ENCODE peak calls at places on chromosome 1, in four cellular contexts. One of them, this sample, is unnamed. For H3K9me3, the result is how much of the 10 kb centered on the place peaks cover.

GRCh38 chr1:234507626-234508387 is 28.8 kb upstream of the TARBP1 start:
- DNase-seq in K562: no peak
- DNase-seq in HCT116: no peak
- DNase-seq in HepG2: no peak
- DNase-seq in this sample: no peak

GRCh38 chr1:167666416-167666815 is 36.4 kb downstream of the RCSD1 start:
- DNase-seq in K562: no peak
- DNase-seq in HCT116: no peak
- DNase-seq in HepG2: no peak
- DNase-seq in this sample: no peak

GRCh38 chr1:171433451-171433850 is 51.9 kb upstream of the PRRC2C start:
- DNase-seq in HepG2: no peak
- DNase-seq in K562: no peak
- DNase-seq in HCT116: no peak
- DNase-seq in this sample: no peak

GRCh38 chr1:119718969-119719368 is 7.2 kb downstream of the PHGDH start:
- DNase-seq in HCT116: no peak
- DNase-seq in HepG2: no peak
- DNase-seq in K562: no peak
- DNase-seq in this sample: no peak

GRCh38 chr1:90317628-90318027 is 322.7 kb downstream of the ZNF326 start:
- DNase-seq in HCT116: no peak
- DNase-seq in K562: no peak
- DNase-seq in HepG2: no peak
- DNase-seq in this sample: no peak

GRCh38 chr1:150582371-150582770 is 3.0 kb upstream of the MCL1 start:
- DNase-seq in HepG2: no peak
- DNase-seq in HCT116: no peak
- DNase-seq in K562: no peak
- DNase-seq in this sample: no peak

GRCh38 chr1:154745750-154746425 is 124.2 kb downstream of the KCNN3 start:
- DNase-seq in HepG2: no peak
- DNase-seq in K562: no peak
- DNase-seq in HCT116: no peak
- DNase-seq in this sample: no peak

GRCh38 chr1:116425987-116426386 is 52.9 kb downstream of the ATP1A1 start:
- DNase-seq in HepG2: no peak
- DNase-seq in HCT116: no peak
- DNase-seq in K562: no peak
- DNase-seq in this sample: no peak

GRCh38 chr1:16009030-16009460 is 5.0 kb downstream of the SRARP start:
- DNase-seq in HCT116: peak
- DNase-seq in HepG2: peak
- DNase-seq in K562: peak
- DNase-seq in this sample: peak

GRCh38 chr1:38615680-38616079 is 243.9 kb downstream of the RRAGC start:
- DNase-seq in HCT116: no peak
- DNase-seq in HepG2: no peak
- DNase-seq in K562: no peak
- DNase-seq in this sample: no peak

GRCh38 chr1:216005916-216006315 is 417.3 kb downstream of the USH2A start:
- DNase-seq in HCT116: no peak
- DNase-seq in K562: no peak
- DNase-seq in HepG2: no peak
- DNase-seq in this sample: no peak

GRCh38 chr1:29197590-29197924 is 15.9 kb upstream of the SRSF4 start:
- DNase-seq in HepG2: peak
- DNase-seq in HCT116: peak
- DNase-seq in K562: peak
- DNase-seq in this sample: no peak

GRCh38 chr1:173917149-173917548 is at the start of gene SERPINC1:
- DNase-seq in HCT116: no peak
- DNase-seq in HepG2: peak
- DNase-seq in K562: no peak
- DNase-seq in this sample: no peak

GRCh38 chr1:173916667-173917066 is 460 bp downstream of the SERPINC1 start:
- DNase-seq in HCT116: no peak
- DNase-seq in HepG2: no peak
- DNase-seq in K562: no peak
- DNase-seq in this sample: no peak

GRCh38 chr1:173917635-173918493 is 737 bp upstream of the SERPINC1 start:
- DNase-seq in K562: no peak
- DNase-seq in HCT116: no peak
- DNase-seq in HepG2: no peak
- DNase-seq in this sample: no peak

GRCh38 chr1:173914366-173914871 is 2.7 kb downstream of the SERPINC1 start:
- DNase-seq in HepG2: peak
- DNase-seq in HCT116: peak
- DNase-seq in K562: peak
- DNase-seq in this sample: peak

DNA sequence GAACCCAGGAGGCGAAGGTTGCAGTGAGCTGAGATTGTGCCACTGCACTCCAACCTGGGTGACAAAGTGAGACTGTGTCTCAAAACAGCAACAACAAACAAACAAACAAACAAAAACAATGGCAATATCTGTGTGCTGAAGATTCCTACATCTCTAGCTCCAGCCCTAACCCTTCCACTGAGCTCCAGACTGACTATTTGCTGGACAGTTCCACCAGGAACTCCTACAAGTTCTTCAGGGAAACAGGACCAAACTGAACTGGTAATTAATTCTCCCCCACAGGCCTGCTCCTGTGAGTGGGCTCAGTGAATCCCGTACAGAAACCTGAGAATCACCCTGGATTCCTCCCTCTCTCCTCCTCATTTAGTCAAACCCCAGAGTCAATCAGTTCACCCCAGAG is 1.5 kb downstream of the SERPINC1 start:
- DNase-seq in HCT116: no peak
- DNase-seq in K562: no peak
- DNase-seq in HepG2: no peak
- DNase-seq in this sample: no peak
- TF ChIP-seq CTCF in HCT116: no peak
- TF ChIP-seq CTCF in K562: no peak
- TF ChIP-seq CTCF in HepG2: no peak
- TF ChIP-seq CTCF in this sample: no peak

DNA sequence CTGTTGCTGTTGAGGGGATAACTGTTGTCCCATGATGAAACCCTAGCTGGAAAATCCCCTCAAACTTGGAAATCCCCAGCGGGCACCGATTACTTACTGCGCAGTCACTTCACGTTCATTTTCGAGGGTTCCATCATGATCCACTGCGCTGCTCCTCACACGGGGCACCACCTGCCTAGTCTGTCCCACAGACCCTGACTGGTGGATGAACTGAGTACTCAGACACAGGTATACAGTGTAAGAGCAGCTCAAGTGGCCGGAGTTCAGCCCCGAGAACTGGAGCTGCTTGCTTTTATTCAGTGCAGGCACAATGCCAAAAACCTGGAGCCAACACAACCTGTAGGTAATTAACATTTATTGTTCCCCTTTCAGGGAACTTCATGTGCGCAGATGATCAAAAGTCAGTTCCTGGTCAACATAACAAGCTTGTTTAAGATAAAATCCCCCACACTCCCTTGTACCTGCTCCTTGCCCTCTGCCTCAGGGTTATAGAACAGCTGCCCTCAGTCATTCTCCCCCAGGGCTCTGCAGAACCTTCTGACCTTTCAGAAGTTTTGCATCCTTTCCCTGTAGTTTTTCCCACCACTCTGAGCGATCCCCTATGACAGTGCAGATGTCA is 46.5 kb upstream of the PRELP start:
- DNase-seq in HCT116: no peak
- DNase-seq in K562: no peak
- DNase-seq in HepG2: no peak
- DNase-seq in this sample: no peak
- TF ChIP-seq TCF7L2 in HCT116: no peak
- TF ChIP-seq TCF7L2 in K562: no peak
- TF ChIP-seq TCF7L2 in HepG2: no peak
- TF ChIP-seq TCF7L2 in this sample: no peak

GRCh38 chr1:111097356-111098099 is 42.4 kb downstream of the DRAM2 start:
- DNase-seq in HCT116: no peak
- DNase-seq in K562: no peak
- DNase-seq in HepG2: no peak
- DNase-seq in this sample: no peak
- H3K9me3 ChIP-seq in HCT116: under half
- H3K9me3 ChIP-seq in K562: under half
- H3K9me3 ChIP-seq in HepG2: under half
- H3K9me3 ChIP-seq in this sample: under half

GRCh38 chr1:232628335-232629214 is 1.4 kb downstream of the SIPA1L2 start:
- DNase-seq in HCT116: no peak
- DNase-seq in HepG2: no peak
- DNase-seq in K562: no peak
- DNase-seq in this sample: no peak
- TF ChIP-seq CTCF in HCT116: no peak
- TF ChIP-seq CTCF in HepG2: no peak
- TF ChIP-seq CTCF in K562: no peak
- TF ChIP-seq CTCF in this sample: peak

DNA sequence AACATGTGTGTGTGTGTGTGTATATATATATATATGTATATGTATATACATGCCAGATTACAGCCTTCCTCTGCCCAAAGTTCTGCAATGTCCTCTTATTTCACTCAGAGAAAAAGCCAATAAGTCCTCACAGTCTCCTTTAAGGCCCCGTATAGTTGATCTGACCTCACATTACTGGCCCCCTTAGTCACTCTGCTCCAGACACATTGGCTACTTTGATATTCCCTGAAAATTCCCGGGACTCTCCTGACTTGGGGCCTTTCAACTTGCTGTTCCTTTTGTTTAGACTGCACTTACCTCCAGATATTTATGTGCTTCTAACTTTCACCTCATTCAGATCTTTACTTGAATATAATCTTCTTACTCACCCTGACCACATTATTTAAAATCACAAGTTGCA is 4.2 kb upstream of the BSDC1 start:
- DNase-seq in HepG2: no peak
- DNase-seq in K562: no peak
- DNase-seq in HCT116: no peak
- DNase-seq in this sample: no peak
- TF ChIP-seq TCF7L2 in HepG2: no peak
- TF ChIP-seq TCF7L2 in K562: no peak
- TF ChIP-seq TCF7L2 in HCT116: no peak
- TF ChIP-seq TCF7L2 in this sample: no peak

GRCh38 chr1:2920421-2921015 is 100.7 kb upstream of the ACTRT2 start:
- DNase-seq in HCT116: no peak
- DNase-seq in K562: no peak
- DNase-seq in HepG2: no peak
- DNase-seq in this sample: no peak
- H3K9me3 ChIP-seq in HCT116: under half
- H3K9me3 ChIP-seq in K562: under half
- H3K9me3 ChIP-seq in HepG2: under half
- H3K9me3 ChIP-seq in this sample: under half

GRCh38 chr1:208252126-208252853 is 8.1 kb upstream of the PLXNA2 start:
- DNase-seq in HepG2: peak
- DNase-seq in K562: peak
- DNase-seq in HCT116: no peak
- DNase-seq in this sample: no peak
- TF ChIP-seq CTCF in HepG2: peak
- TF ChIP-seq CTCF in K562: peak
- TF ChIP-seq CTCF in HCT116: peak
- TF ChIP-seq CTCF in this sample: peak

GRCh38 chr1:206556047-206556747 is 48.9 kb downstream of the RASSF5 start:
- DNase-seq in HCT116: no peak
- DNase-seq in HepG2: peak
- DNase-seq in K562: no peak
- DNase-seq in this sample: no peak
- TF ChIP-seq TCF7L2 in HCT116: no peak
- TF ChIP-seq TCF7L2 in HepG2: no peak
- TF ChIP-seq TCF7L2 in K562: no peak
- TF ChIP-seq TCF7L2 in this sample: no peak

GRCh38 chr1:201294876-201295275 is 11.6 kb downstream of the PKP1 start:
- DNase-seq in HepG2: no peak
- DNase-seq in HCT116: no peak
- DNase-seq in K562: no peak
- DNase-seq in this sample: no peak
- H3K9me3 ChIP-seq in HepG2: under half
- H3K9me3 ChIP-seq in HCT116: under half
- H3K9me3 ChIP-seq in K562: under half
- H3K9me3 ChIP-seq in this sample: under half

GRCh38 chr1:31707711-31708110 is 3.9 kb upstream of the COL16A1 start:
- DNase-seq in K562: no peak
- DNase-seq in HepG2: no peak
- DNase-seq in HCT116: no peak
- DNase-seq in this sample: no peak
- TF ChIP-seq CTCF in K562: no peak
- TF ChIP-seq CTCF in HepG2: peak
- TF ChIP-seq CTCF in HCT116: peak
- TF ChIP-seq CTCF in this sample: no peak